ENCODE peak calls at places on chromosome 21, in five cellular contexts. One of them, this sample, is unnamed.

GRCh38 chr21:33670076-33670475 is 27.8 kb downstream of the ITSN1 start:
- DNase-seq in H54: no peak
- DNase-seq in esophagus squamous epithelium: no peak
- DNase-seq in sigmoid colon: no peak
- DNase-seq in breast epithelium: no peak
- DNase-seq in this sample: no peak

GRCh38 chr21:23963454-23963853 is 1643.8 kb downstream of the MRPL39 start:
- DNase-seq in breast epithelium: no peak
- DNase-seq in esophagus squamous epithelium: no peak
- DNase-seq in H54: no peak
- DNase-seq in sigmoid colon: no peak
- DNase-seq in this sample: no peak

GRCh38 chr21:41967708-41968107 is 13.9 kb upstream of the C2CD2 start:
- DNase-seq in H54: no peak
- DNase-seq in breast epithelium: peak; percentile 20
- DNase-seq in esophagus squamous epithelium: no peak
- DNase-seq in sigmoid colon: no peak
- DNase-seq in this sample: peak; percentile 58

GRCh38 chr21:18142639-18143038 is 102.0 kb upstream of the CHODL start:
- DNase-seq in H54: no peak
- DNase-seq in breast epithelium: no peak
- DNase-seq in esophagus squamous epithelium: no peak
- DNase-seq in sigmoid colon: no peak
- DNase-seq in this sample: no peak

GRCh38 chr21:41582298-41582840 is 74.4 kb upstream of the TMPRSS2 start:
- DNase-seq in H54: no peak
- DNase-seq in breast epithelium: no peak
- DNase-seq in sigmoid colon: no peak
- DNase-seq in esophagus squamous epithelium: no peak
- DNase-seq in this sample: peak; percentile 72

GRCh38 chr21:32597205-32597604 is 11.9 kb upstream of the TCP10L start:
- DNase-seq in esophagus squamous epithelium: no peak
- DNase-seq in sigmoid colon: no peak
- DNase-seq in breast epithelium: no peak
- DNase-seq in H54: peak; percentile 69
- DNase-seq in this sample: no peak

GRCh38 chr21:41500354-41500753 is 7.6 kb downstream of the TMPRSS2 start:
- DNase-seq in sigmoid colon: no peak
- DNase-seq in H54: no peak
- DNase-seq in esophagus squamous epithelium: no peak
- DNase-seq in breast epithelium: no peak
- DNase-seq in this sample: no peak

GRCh38 chr21:18384771-18385170 is 18.8 kb downstream of the TMPRSS15 start:
- DNase-seq in breast epithelium: no peak
- DNase-seq in sigmoid colon: no peak
- DNase-seq in H54: peak; percentile 5
- DNase-seq in esophagus squamous epithelium: no peak
- DNase-seq in this sample: no peak

GRCh38 chr21:27425172-27425571 is 458.3 kb upstream of the ADAMTS5 start:
- DNase-seq in esophagus squamous epithelium: no peak
- DNase-seq in H54: no peak
- DNase-seq in breast epithelium: no peak
- DNase-seq in sigmoid colon: no peak
- DNase-seq in this sample: no peak

GRCh38 chr21:16241500-16241963 is 511.8 kb downstream of the USP25 start:
- DNase-seq in breast epithelium: no peak
- DNase-seq in H54: no peak
- DNase-seq in esophagus squamous epithelium: no peak
- DNase-seq in sigmoid colon: no peak
- DNase-seq in this sample: no peak

GRCh38 chr21:42091899-42092508 is 20.9 kb downstream of the UMODL1 start:
- DNase-seq in esophagus squamous epithelium: no peak
- DNase-seq in H54: no peak
- DNase-seq in sigmoid colon: no peak
- DNase-seq in breast epithelium: no peak
- DNase-seq in this sample: no peak

GRCh38 chr21:21624674-21625073 is 626.5 kb downstream of the NCAM2 start:
- DNase-seq in sigmoid colon: no peak
- DNase-seq in H54: no peak
- DNase-seq in esophagus squamous epithelium: no peak
- DNase-seq in breast epithelium: no peak
- DNase-seq in this sample: no peak

GRCh38 chr21:31879911-31880310 is 7.1 kb downstream of the HUNK start:
- DNase-seq in breast epithelium: no peak
- DNase-seq in sigmoid colon: no peak
- DNase-seq in esophagus squamous epithelium: no peak
- DNase-seq in H54: no peak
- DNase-seq in this sample: no peak

GRCh38 chr21:43880111-43880985 is 15.3 kb downstream of the AGPAT3 start:
- DNase-seq in breast epithelium: no peak
- DNase-seq in H54: peak; percentile 70
- DNase-seq in sigmoid colon: no peak
- DNase-seq in esophagus squamous epithelium: no peak
- DNase-seq in this sample: no peak

GRCh38 chr21:24220466-24220865 is 1386.8 kb downstream of the MRPL39 start:
- DNase-seq in breast epithelium: no peak
- DNase-seq in sigmoid colon: no peak
- DNase-seq in H54: no peak
- DNase-seq in esophagus squamous epithelium: no peak
- DNase-seq in this sample: no peak

GRCh38 chr21:15015622-15016471 is 49.0 kb downstream of the NRIP1 start:
- DNase-seq in H54: no peak
- DNase-seq in esophagus squamous epithelium: no peak
- DNase-seq in sigmoid colon: no peak
- DNase-seq in breast epithelium: no peak
- DNase-seq in this sample: no peak

GRCh38 chr21:35028451-35028757 is 20.7 kb downstream of the RUNX1 start:
- DNase-seq in esophagus squamous epithelium: no peak
- DNase-seq in sigmoid colon: no peak
- DNase-seq in breast epithelium: no peak
- DNase-seq in H54: no peak
- DNase-seq in this sample: no peak

GRCh38 chr21:14995695-14996490 is 68.9 kb downstream of the NRIP1 start:
- DNase-seq in breast epithelium: no peak
- DNase-seq in esophagus squamous epithelium: no peak
- DNase-seq in H54: no peak
- DNase-seq in sigmoid colon: no peak
- DNase-seq in this sample: no peak

GRCh38 chr21:41133896-41134522 is 34.0 kb upstream of the BACE2 start:
- DNase-seq in H54: no peak
- DNase-seq in breast epithelium: no peak
- DNase-seq in sigmoid colon: no peak
- DNase-seq in esophagus squamous epithelium: no peak
- DNase-seq in this sample: no peak

GRCh38 chr21:39348355-39349210 is at the start of gene HMGN1:
- DNase-seq in H54: peak; percentile 74
- DNase-seq in esophagus squamous epithelium: peak; percentile 77
- DNase-seq in sigmoid colon: peak; percentile 91
- DNase-seq in breast epithelium: peak; percentile 85
- DNase-seq in this sample: no peak
- TF ChIP-seq POLR2A in H54: peak; percentile 92
- TF ChIP-seq POLR2A in esophagus squamous epithelium: no peak
- TF ChIP-seq POLR2A in sigmoid colon: peak; percentile 33
- TF ChIP-seq POLR2A in breast epithelium: no peak
- TF ChIP-seq POLR2A in this sample: no peak

DNA sequence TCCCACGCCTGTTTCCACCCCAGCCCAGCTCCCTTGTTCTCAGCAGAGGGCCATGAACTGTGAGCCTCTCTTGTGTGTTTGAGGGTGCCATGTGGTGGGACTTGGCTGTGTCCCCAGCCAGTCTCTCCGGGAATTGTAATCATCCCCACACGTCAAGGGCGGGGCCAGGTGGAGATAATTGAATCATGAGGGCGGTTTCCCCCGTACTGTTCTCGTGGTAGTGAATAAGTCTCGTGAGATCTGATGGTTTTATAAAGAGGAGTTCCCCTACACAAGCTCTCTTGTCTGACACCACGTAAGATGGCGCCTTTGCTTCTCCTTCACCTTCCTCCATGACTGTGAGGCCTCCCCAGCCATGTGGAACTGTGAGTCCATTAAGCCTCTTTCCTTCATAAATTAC is 57.2 kb upstream of the COL6A2 start:
- DNase-seq in breast epithelium: no peak
- DNase-seq in sigmoid colon: no peak
- DNase-seq in esophagus squamous epithelium: no peak
- DNase-seq in H54: no peak
- DNase-seq in this sample: no peak
- TF ChIP-seq POLR2A in breast epithelium: no peak
- TF ChIP-seq POLR2A in sigmoid colon: no peak
- TF ChIP-seq POLR2A in esophagus squamous epithelium: no peak
- TF ChIP-seq POLR2A in H54: no peak
- TF ChIP-seq POLR2A in this sample: no peak

DNA sequence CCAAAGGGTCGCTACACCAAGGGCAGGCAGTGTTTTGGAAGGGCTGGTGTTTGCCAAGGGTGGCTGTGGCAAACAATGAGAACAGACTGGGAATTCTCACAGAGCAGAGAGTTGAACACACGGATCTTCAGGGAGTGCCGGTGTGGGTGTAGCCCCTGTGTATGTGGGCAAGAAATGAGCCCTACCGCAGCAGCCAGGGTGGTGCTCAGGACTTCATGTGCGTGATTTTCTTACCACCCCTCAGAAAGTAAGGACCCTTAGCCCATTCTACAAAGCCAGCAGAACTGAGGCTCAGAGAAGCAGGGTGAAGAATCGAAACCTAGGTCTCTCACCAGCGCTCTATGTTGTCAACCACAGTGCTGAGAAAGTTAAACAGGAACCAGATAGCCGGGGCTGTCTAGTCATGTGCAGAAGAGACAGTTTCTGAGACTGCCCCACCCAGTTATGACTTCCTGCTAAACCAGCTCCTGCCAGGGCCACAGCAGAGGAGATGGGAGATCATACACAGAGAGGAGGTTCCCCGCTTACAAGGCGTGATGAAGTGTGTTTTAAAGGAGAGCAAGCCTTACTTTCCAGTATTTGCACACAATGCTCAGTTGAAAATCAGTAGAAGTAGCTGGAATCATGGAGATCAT is 21.9 kb upstream of the MORC3 start:
- DNase-seq in breast epithelium: peak; percentile 59
- DNase-seq in sigmoid colon: peak; percentile 69
- DNase-seq in H54: no peak
- DNase-seq in esophagus squamous epithelium: peak; percentile 36
- DNase-seq in this sample: no peak
- TF ChIP-seq POLR2A in breast epithelium: no peak
- TF ChIP-seq POLR2A in sigmoid colon: peak; percentile 16
- TF ChIP-seq POLR2A in H54: no peak
- TF ChIP-seq POLR2A in esophagus squamous epithelium: peak; percentile 65
- TF ChIP-seq POLR2A in this sample: no peak

GRCh38 chr21:45438391-45439145 is 33.6 kb downstream of the COL18A1 start:
- DNase-seq in esophagus squamous epithelium: no peak
- DNase-seq in H54: no peak
- DNase-seq in breast epithelium: no peak
- DNase-seq in sigmoid colon: no peak
- DNase-seq in this sample: no peak

GRCh38 chr21:45441431-45442255 is 36.7 kb downstream of the COL18A1 start:
- DNase-seq in H54: no peak
- DNase-seq in sigmoid colon: no peak
- DNase-seq in breast epithelium: no peak
- DNase-seq in esophagus squamous epithelium: no peak
- DNase-seq in this sample: no peak

GRCh38 chr21:45439901-45440461 is 35.0 kb downstream of the COL18A1 start:
- DNase-seq in sigmoid colon: no peak
- DNase-seq in esophagus squamous epithelium: no peak
- DNase-seq in H54: no peak
- DNase-seq in breast epithelium: no peak
- DNase-seq in this sample: no peak

GRCh38 chr21:45440736-45441350 is 35.9 kb downstream of the COL18A1 start:
- DNase-seq in breast epithelium: no peak
- DNase-seq in H54: no peak
- DNase-seq in sigmoid colon: no peak
- DNase-seq in esophagus squamous epithelium: no peak
- DNase-seq in this sample: no peak

GRCh38 chr21:45439171-45439872 is 34.4 kb downstream of the COL18A1 start:
- DNase-seq in sigmoid colon: peak; percentile 93
- DNase-seq in breast epithelium: peak; percentile 82
- DNase-seq in H54: peak; percentile 97
- DNase-seq in esophagus squamous epithelium: no peak
- DNase-seq in this sample: no peak
- TF ChIP-seq POLR2A in sigmoid colon: no peak
- TF ChIP-seq POLR2A in breast epithelium: no peak
- TF ChIP-seq POLR2A in H54: no peak
- TF ChIP-seq POLR2A in esophagus squamous epithelium: no peak
- TF ChIP-seq POLR2A in this sample: no peak

GRCh38 chr21:29313662-29314408 is 15.1 kb downstream of the BACH1 start:
- DNase-seq in sigmoid colon: no peak
- DNase-seq in esophagus squamous epithelium: no peak
- DNase-seq in H54: no peak
- DNase-seq in breast epithelium: no peak
- DNase-seq in this sample: no peak
- TF ChIP-seq POLR2A in sigmoid colon: no peak
- TF ChIP-seq POLR2A in esophagus squamous epithelium: no peak
- TF ChIP-seq POLR2A in H54: no peak
- TF ChIP-seq POLR2A in breast epithelium: no peak
- TF ChIP-seq POLR2A in this sample: no peak